ENCODE peak calls at places on chromosomes 12 and 14, in seven cellular contexts. Z is GM23248, H is left kidney, A is NCI-H1417, G is cardiac muscle cell, P is endothelial cell of umbilical vein, M is esophagus muscularis mucosa. S is an unnamed sample.

GRCh38 chr12:29537292-29537691 is 39.8 kb upstream of the OVCH1 start:
- DNase-seq in Z (no peak), H (no peak), A (no peak), G (no peak), P (peak; percentile 27), M (no peak), S (no peak)

GRCh38 chr12:63752283-63752682 is 27.4 kb upstream of the RXYLT1 start:
- DNase-seq in Z (no peak), H (no peak), A (no peak), G (no peak), P (no peak), M (no peak), S (no peak)

GRCh38 chr12:121905746-121906145 is 12.6 kb upstream of the CFAP251 start:
- DNase-seq in Z (no peak), H (no peak), A (no peak), G (no peak), P (no peak), M (no peak), S (no peak)

GRCh38 chr12:54526800-54527630 is 22.4 kb upstream of the PDE1B start:
- DNase-seq in Z (peak; percentile 50), H (peak; percentile 86), A (peak; percentile 67), G (peak; percentile 76), P (peak; percentile 40), M (no peak), S (peak; percentile 14)

GRCh38 chr14:92407395-92407794 is 84.4 kb downstream of the SLC24A4 start:
- DNase-seq in Z (no peak), H (no peak), A (no peak), G (no peak), P (no peak), M (no peak), S (no peak)

GRCh38 chr12:96050139-96050538 is 14.8 kb upstream of the LTA4H start:
- DNase-seq in Z (no peak), H (no peak), A (no peak), G (no peak), P (no peak), M (no peak), S (no peak)

GRCh38 chr14:56474419-56475022 is 105.1 kb upstream of the TMEM260 start:
- DNase-seq in Z (peak; percentile 59), H (peak; percentile 75), A (peak; percentile 85), G (peak; percentile 67), P (peak; percentile 54), M (no peak), S (peak; percentile 35)

GRCh38 chr12:20030847-20031246 is 337.5 kb upstream of the PDE3A start:
- DNase-seq in Z (no peak), H (peak; percentile 25), A (no peak), G (no peak), P (peak; percentile 96), M (no peak), S (no peak)

GRCh38 chr12:58148405-58148804 is 207.0 kb downstream of the ATP23 start:
- DNase-seq in Z (peak; percentile 80), H (peak; percentile 8), A (no peak), G (no peak), P (peak; percentile 94), M (no peak), S (peak; percentile 52)

S was measured in AG10803.